ENCODE peak calls at places on chromosome 11, in ten cellular contexts. One of them, this sample, is unnamed.

GRCh38 chr11:121112498-121113455 is 11.7 kb downstream of the TECTA start:
- DNase-seq in SK-N-SH: peak; percentile 85
- DNase-seq in HepG2: peak; percentile 52
- DNase-seq in IMR-90: peak; percentile 82
- DNase-seq in body of pancreas: peak; percentile 65
- DNase-seq in testis: peak; percentile 78
- DNase-seq in neural progenitor cell: peak; percentile 81
- DNase-seq in spleen: no peak
- DNase-seq in heart left ventricle: peak; percentile 62
- DNase-seq in A549: peak; percentile 51
- DNase-seq in this sample: peak; percentile 69

GRCh38 chr11:61947486-61948210 is 2.5 kb upstream of the BEST1 start:
- DNase-seq in heart left ventricle: peak; percentile 86
- DNase-seq in SK-N-SH: peak; percentile 87
- DNase-seq in A549: peak; percentile 89
- DNase-seq in testis: peak; percentile 96
- DNase-seq in spleen: peak; percentile 92
- DNase-seq in IMR-90: peak; percentile 88
- DNase-seq in body of pancreas: peak; percentile 91
- DNase-seq in neural progenitor cell: peak; percentile 88
- DNase-seq in HepG2: peak; percentile 73
- DNase-seq in this sample: peak; percentile 86

GRCh38 chr11:45805305-45806071 is 539 bp downstream of the SLC35C1 start:
- DNase-seq in HepG2: peak; percentile 44
- DNase-seq in SK-N-SH: no peak
- DNase-seq in neural progenitor cell: peak; percentile 70
- DNase-seq in A549: peak; percentile 25
- DNase-seq in spleen: peak; percentile 86
- DNase-seq in heart left ventricle: peak; percentile 71
- DNase-seq in IMR-90: peak; percentile 78
- DNase-seq in body of pancreas: peak; percentile 57
- DNase-seq in testis: peak; percentile 36
- DNase-seq in this sample: peak; percentile 55

GRCh38 chr11:66279092-66279797 is 1.3 kb downstream of the CNIH2 start:
- DNase-seq in heart left ventricle: no peak
- DNase-seq in body of pancreas: no peak
- DNase-seq in SK-N-SH: peak; percentile 48
- DNase-seq in testis: no peak
- DNase-seq in spleen: peak; percentile 58
- DNase-seq in HepG2: no peak
- DNase-seq in A549: no peak
- DNase-seq in IMR-90: no peak
- DNase-seq in neural progenitor cell: no peak
- DNase-seq in this sample: no peak

GRCh38 chr11:33515347-33515746 is 185.3 kb downstream of the C11orf91 start:
- DNase-seq in SK-N-SH: no peak
- DNase-seq in IMR-90: peak; percentile 76
- DNase-seq in A549: no peak
- DNase-seq in body of pancreas: peak; percentile 6
- DNase-seq in testis: no peak
- DNase-seq in HepG2: no peak
- DNase-seq in spleen: no peak
- DNase-seq in heart left ventricle: peak; percentile 46
- DNase-seq in neural progenitor cell: no peak
- DNase-seq in this sample: no peak

GRCh38 chr11:116641561-116642045 is 131.2 kb downstream of the BUD13 start:
- DNase-seq in neural progenitor cell: peak; percentile 67
- DNase-seq in HepG2: no peak
- DNase-seq in IMR-90: no peak
- DNase-seq in A549: peak; percentile 50
- DNase-seq in spleen: no peak
- DNase-seq in SK-N-SH: peak; percentile 86
- DNase-seq in testis: peak; percentile 65
- DNase-seq in body of pancreas: peak; percentile 72
- DNase-seq in heart left ventricle: peak; percentile 34
- DNase-seq in this sample: peak; percentile 65

GRCh38 chr11:65181569-65182257 is at the start of gene CAPN1:
- DNase-seq in HepG2: peak; percentile 74
- DNase-seq in IMR-90: peak; percentile 89
- DNase-seq in testis: peak; percentile 69
- DNase-seq in neural progenitor cell: peak; percentile 75
- DNase-seq in body of pancreas: peak; percentile 89
- DNase-seq in heart left ventricle: peak; percentile 92
- DNase-seq in A549: peak; percentile 79
- DNase-seq in SK-N-SH: peak; percentile 86
- DNase-seq in spleen: peak; percentile 92
- DNase-seq in this sample: peak; percentile 83

GRCh38 chr11:3824714-3825472 is 15.9 kb downstream of the RHOG start:
- DNase-seq in heart left ventricle: peak; percentile 65
- DNase-seq in SK-N-SH: peak; percentile 58
- DNase-seq in IMR-90: no peak
- DNase-seq in HepG2: peak; percentile 69
- DNase-seq in spleen: peak; percentile 90
- DNase-seq in A549: peak; percentile 81
- DNase-seq in neural progenitor cell: peak; percentile 81
- DNase-seq in testis: peak; percentile 45
- DNase-seq in body of pancreas: peak; percentile 72
- DNase-seq in this sample: peak; percentile 83

GRCh38 chr11:46894506-46894905 is 23.8 kb downstream of the LRP4 start:
- DNase-seq in A549: no peak
- DNase-seq in neural progenitor cell: no peak
- DNase-seq in testis: no peak
- DNase-seq in body of pancreas: no peak
- DNase-seq in SK-N-SH: no peak
- DNase-seq in spleen: no peak
- DNase-seq in IMR-90: no peak
- DNase-seq in heart left ventricle: no peak
- DNase-seq in HepG2: no peak
- DNase-seq in this sample: no peak

GRCh38 chr11:4704054-4704789 is at the start of gene MMP26:
- DNase-seq in testis: no peak
- DNase-seq in IMR-90: no peak
- DNase-seq in A549: no peak
- DNase-seq in HepG2: no peak
- DNase-seq in neural progenitor cell: peak; percentile 23
- DNase-seq in body of pancreas: peak; percentile 53
- DNase-seq in spleen: no peak
- DNase-seq in heart left ventricle: no peak
- DNase-seq in SK-N-SH: no peak
- DNase-seq in this sample: no peak

GRCh38 chr11:115132829-115133228 is 371.4 kb downstream of the CADM1 start:
- DNase-seq in spleen: no peak
- DNase-seq in A549: peak; percentile 17
- DNase-seq in body of pancreas: no peak
- DNase-seq in testis: peak; percentile 65
- DNase-seq in SK-N-SH: no peak
- DNase-seq in IMR-90: no peak
- DNase-seq in neural progenitor cell: no peak
- DNase-seq in HepG2: peak; percentile 3
- DNase-seq in heart left ventricle: no peak
- DNase-seq in this sample: no peak

GRCh38 chr11:57735655-57736298 is 5.5 kb upstream of the SELENOH start:
- DNase-seq in spleen: no peak
- DNase-seq in neural progenitor cell: no peak
- DNase-seq in heart left ventricle: no peak
- DNase-seq in body of pancreas: no peak
- DNase-seq in A549: no peak
- DNase-seq in SK-N-SH: no peak
- DNase-seq in HepG2: no peak
- DNase-seq in testis: no peak
- DNase-seq in IMR-90: no peak
- DNase-seq in this sample: no peak

GRCh38 chr11:19962053-19962794 is 198.1 kb downstream of the DBX1 start:
- DNase-seq in HepG2: no peak
- DNase-seq in body of pancreas: no peak
- DNase-seq in IMR-90: no peak
- DNase-seq in testis: no peak
- DNase-seq in neural progenitor cell: no peak
- DNase-seq in SK-N-SH: no peak
- DNase-seq in spleen: no peak
- DNase-seq in heart left ventricle: no peak
- DNase-seq in A549: no peak
- DNase-seq in this sample: no peak

GRCh38 chr11:57368106-57368826 is 12.7 kb downstream of the PRG3 start:
- DNase-seq in SK-N-SH: no peak
- DNase-seq in testis: no peak
- DNase-seq in neural progenitor cell: no peak
- DNase-seq in HepG2: no peak
- DNase-seq in heart left ventricle: no peak
- DNase-seq in IMR-90: no peak
- DNase-seq in A549: no peak
- DNase-seq in body of pancreas: peak; percentile 31
- DNase-seq in spleen: no peak
- DNase-seq in this sample: peak; percentile 72

GRCh38 chr11:102283088-102283487 is 34.2 kb upstream of the BIRC3 start:
- DNase-seq in heart left ventricle: no peak
- DNase-seq in IMR-90: peak; percentile 47
- DNase-seq in testis: no peak
- DNase-seq in SK-N-SH: no peak
- DNase-seq in A549: no peak
- DNase-seq in body of pancreas: no peak
- DNase-seq in spleen: no peak
- DNase-seq in neural progenitor cell: no peak
- DNase-seq in HepG2: no peak
- DNase-seq in this sample: no peak

GRCh38 chr11:102276302-102277182 is 40.7 kb upstream of the BIRC3 start:
- DNase-seq in testis: no peak
- DNase-seq in HepG2: no peak
- DNase-seq in SK-N-SH: no peak
- DNase-seq in neural progenitor cell: no peak
- DNase-seq in IMR-90: peak; percentile 34
- DNase-seq in spleen: no peak
- DNase-seq in A549: no peak
- DNase-seq in heart left ventricle: no peak
- DNase-seq in body of pancreas: no peak
- DNase-seq in this sample: no peak

GRCh38 chr11:102284008-102284407 is 33.3 kb upstream of the BIRC3 start:
- DNase-seq in heart left ventricle: no peak
- DNase-seq in neural progenitor cell: no peak
- DNase-seq in HepG2: no peak
- DNase-seq in body of pancreas: no peak
- DNase-seq in SK-N-SH: no peak
- DNase-seq in spleen: no peak
- DNase-seq in testis: no peak
- DNase-seq in IMR-90: no peak
- DNase-seq in A549: no peak
- DNase-seq in this sample: no peak

GRCh38 chr11:102280237-102280833 is 36.9 kb upstream of the BIRC3 start:
- DNase-seq in A549: no peak
- DNase-seq in body of pancreas: no peak
- DNase-seq in SK-N-SH: no peak
- DNase-seq in spleen: no peak
- DNase-seq in HepG2: peak; percentile 49
- DNase-seq in heart left ventricle: no peak
- DNase-seq in neural progenitor cell: peak; percentile 11
- DNase-seq in testis: no peak
- DNase-seq in IMR-90: no peak
- DNase-seq in this sample: no peak

GRCh38 chr11:102279641-102280170 is 37.6 kb upstream of the BIRC3 start:
- DNase-seq in SK-N-SH: no peak
- DNase-seq in A549: no peak
- DNase-seq in spleen: no peak
- DNase-seq in HepG2: peak; percentile 98
- DNase-seq in heart left ventricle: no peak
- DNase-seq in body of pancreas: peak; percentile 34
- DNase-seq in testis: peak; percentile 52
- DNase-seq in neural progenitor cell: no peak
- DNase-seq in IMR-90: peak; percentile 84
- DNase-seq in this sample: no peak
- TF ChIP-seq CTCF in SK-N-SH: no peak
- TF ChIP-seq CTCF in A549: no peak
- TF ChIP-seq CTCF in spleen: no peak
- TF ChIP-seq CTCF in HepG2: peak; percentile 48
- TF ChIP-seq CTCF in heart left ventricle: no peak
- TF ChIP-seq CTCF in body of pancreas: peak; percentile 42
- TF ChIP-seq CTCF in testis: no peak
- TF ChIP-seq CTCF in neural progenitor cell: no peak
- TF ChIP-seq CTCF in IMR-90: peak; percentile 33
- TF ChIP-seq CTCF in this sample: no peak

GRCh38 chr11:12202911-12203310 is 92.5 kb downstream of the MICAL2 start:
- DNase-seq in body of pancreas: no peak
- DNase-seq in HepG2: no peak
- DNase-seq in A549: no peak
- DNase-seq in heart left ventricle: no peak
- DNase-seq in testis: no peak
- DNase-seq in SK-N-SH: no peak
- DNase-seq in spleen: no peak
- DNase-seq in IMR-90: no peak
- DNase-seq in neural progenitor cell: no peak
- DNase-seq in this sample: no peak
- H3K4me1 ChIP-seq in body of pancreas: peaks cover 37% of the 10 kb centered on the region
- H3K4me1 ChIP-seq in HepG2: no peaks in the 10 kb centered on the region
- H3K4me1 ChIP-seq in A549: peaks cover 8% of the 10 kb centered on the region
- H3K4me1 ChIP-seq in heart left ventricle: peaks cover 41% of the 10 kb centered on the region
- H3K4me1 ChIP-seq in testis: peaks cover 42% of the 10 kb centered on the region
- H3K4me1 ChIP-seq in SK-N-SH: peaks cover 27% of the 10 kb centered on the region
- H3K4me1 ChIP-seq in spleen: peaks cover 18% of the 10 kb centered on the region
- H3K4me1 ChIP-seq in IMR-90: peaks cover 41% of the 10 kb centered on the region
- H3K4me1 ChIP-seq in neural progenitor cell: no peaks in the 10 kb centered on the region
- H3K4me1 ChIP-seq in this sample: peaks cover 39% of the 10 kb centered on the region

DNA sequence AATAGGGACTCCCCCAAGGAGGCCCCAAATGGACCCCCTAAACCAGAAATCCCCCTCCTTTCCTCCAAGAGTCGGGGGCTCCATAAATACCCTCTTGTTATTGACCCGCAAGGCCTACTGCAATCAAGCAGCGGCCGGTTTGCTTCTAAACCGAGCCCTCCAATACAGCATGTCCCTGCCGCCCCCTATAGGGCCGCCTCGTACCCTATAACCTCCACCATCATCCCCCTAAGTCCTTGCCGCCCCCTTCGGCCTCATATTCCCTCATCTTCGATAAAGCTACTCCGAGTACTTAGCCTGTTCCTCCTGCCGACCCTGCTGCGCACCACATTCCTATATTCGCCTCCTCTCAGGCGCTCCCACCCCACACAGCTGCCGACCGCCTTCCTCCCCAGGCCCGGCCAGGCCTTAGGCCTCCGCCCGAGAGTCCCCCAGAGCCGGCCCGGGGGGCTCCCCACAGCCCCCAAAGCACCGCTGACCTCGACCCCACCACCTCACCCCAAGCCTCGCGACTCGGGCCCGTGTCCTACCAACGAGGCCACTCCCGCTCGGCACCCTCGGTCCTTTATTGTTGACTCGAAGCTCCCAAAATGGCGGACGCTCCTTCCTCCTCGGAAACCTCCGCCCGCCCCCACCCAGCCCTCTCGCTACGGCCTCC is 478 bp downstream of the DDX6 start:
- DNase-seq in heart left ventricle: peak; percentile 63
- DNase-seq in A549: peak; percentile 50
- DNase-seq in body of pancreas: peak; percentile 67
- DNase-seq in IMR-90: peak; percentile 56
- DNase-seq in SK-N-SH: peak; percentile 79
- DNase-seq in HepG2: peak; percentile 59
- DNase-seq in testis: peak; percentile 81
- DNase-seq in spleen: peak; percentile 93
- DNase-seq in neural progenitor cell: peak; percentile 81
- DNase-seq in this sample: peak; percentile 65
- TF ChIP-seq CTCF in heart left ventricle: peak; percentile 51
- TF ChIP-seq CTCF in A549: peak; percentile 29
- TF ChIP-seq CTCF in body of pancreas: peak; percentile 52
- TF ChIP-seq CTCF in IMR-90: peak; percentile 34
- TF ChIP-seq CTCF in SK-N-SH: peak; percentile 63
- TF ChIP-seq CTCF in HepG2: peak; percentile 71
- TF ChIP-seq CTCF in testis: peak; percentile 19
- TF ChIP-seq CTCF in spleen: peak; percentile 71
- TF ChIP-seq CTCF in neural progenitor cell: peak; percentile 60
- TF ChIP-seq CTCF in this sample: peak; percentile 45

GRCh38 chr11:1303196-1303821 is 6.1 kb downstream of the TOLLIP start:
- DNase-seq in SK-N-SH: peak; percentile 59
- DNase-seq in neural progenitor cell: peak; percentile 57
- DNase-seq in heart left ventricle: no peak
- DNase-seq in A549: no peak
- DNase-seq in IMR-90: no peak
- DNase-seq in spleen: peak; percentile 85
- DNase-seq in testis: no peak
- DNase-seq in body of pancreas: peak; percentile 63
- DNase-seq in HepG2: no peak
- DNase-seq in this sample: peak; percentile 59
- H3K4me1 ChIP-seq in SK-N-SH: no peaks in the 10 kb centered on the region
- H3K4me1 ChIP-seq in neural progenitor cell: peaks cover 9% of the 10 kb centered on the region
- H3K4me1 ChIP-seq in heart left ventricle: peaks cover 51% of the 10 kb centered on the region
- H3K4me1 ChIP-seq in A549: peaks cover 57% of the 10 kb centered on the region
- H3K4me1 ChIP-seq in IMR-90: peaks cover 9% of the 10 kb centered on the region
- H3K4me1 ChIP-seq in spleen: peaks cover 99% of the 10 kb centered on the region
- H3K4me1 ChIP-seq in testis: peaks cover 71% of the 10 kb centered on the region
- H3K4me1 ChIP-seq in body of pancreas: peaks cover 100% of the 10 kb centered on the region
- H3K4me1 ChIP-seq in HepG2: peaks cover 95% of the 10 kb centered on the region
- H3K4me1 ChIP-seq in this sample: peaks cover 86% of the 10 kb centered on the region

This sample was measured in lower lobe of right lung.